ENCODE peak calls at places on chromosome 18, in eight cellular contexts. U is MM.1S, M is tibial artery, Y is HFF-Myc, G is GM13977, A is astrocyte of the spinal cord, W is epithelial cell of esophagus, O is endodermal cell. K is an unnamed sample.

GRCh38 chr18:68267583-68267982 is 447.3 kb downstream of the TMX3 start:
- DNase-seq in O (no peak), Y (peak), G (no peak), U (no peak), W (peak), M (no peak), A (peak), K (no peak)

GRCh38 chr18:49819768-49820662 is 6.7 kb upstream of the ACAA2 start:
- DNase-seq in U (peak), A (no peak), G (no peak), M (no peak), Y (no peak), O (no peak), W (no peak), K (no peak)

GRCh38 chr18:79507546-79508480 is 112.1 kb downstream of the NFATC1 start:
- DNase-seq in U (no peak), W (no peak), A (peak), G (no peak), M (peak), Y (no peak), O (no peak), K (no peak)

GRCh38 chr18:68679531-68679930 is 35.4 kb downstream of the TMX3 start:
- DNase-seq in M (no peak), G (no peak), O (no peak), U (no peak), A (no peak), W (peak), Y (no peak), K (no peak)

GRCh38 chr18:457120-457519 is 43.4 kb downstream of the COLEC12 start:
- DNase-seq in W (no peak), U (peak), O (peak), A (peak), Y (no peak), G (no peak), M (peak), K (no peak)

GRCh38 chr18:67117804-67118203 is 398.7 kb downstream of the DSEL start:
- DNase-seq in O (no peak), G (no peak), Y (no peak), W (no peak), M (no peak), A (peak), U (no peak), K (no peak)

GRCh38 chr18:26480897-26481795 is 67.2 kb downstream of the KCTD1 start:
- DNase-seq in O (no peak), Y (peak), A (peak), W (peak), G (no peak), U (no peak), M (no peak), K (no peak)

GRCh38 chr18:7272268-7273049 is 41.6 kb downstream of the LRRC30 start:
- DNase-seq in A (peak), Y (peak), G (no peak), U (peak), W (peak), M (peak), O (peak), K (no peak)

GRCh38 chr18:23799540-23799939 is 110.3 kb downstream of the LAMA3 start:
- DNase-seq in M (no peak), O (no peak), A (no peak), Y (no peak), G (no peak), U (no peak), W (no peak), K (no peak)

GRCh38 chr18:46152808-46153617 is 48.8 kb downstream of the HAUS1 start:
- DNase-seq in O (peak), A (no peak), G (no peak), U (no peak), Y (no peak), W (peak), M (no peak), K (no peak)

GRCh38 chr18:53911200-53911599 is 313.3 kb downstream of the MBD2 start:
- DNase-seq in U (no peak), M (no peak), Y (no peak), W (no peak), A (no peak), O (no peak), G (no peak), K (no peak)

GRCh38 chr18:55419132-55419938 is 168.7 kb downstream of the TCF4 start:
- DNase-seq in U (no peak), Y (no peak), A (no peak), W (peak), G (no peak), M (no peak), O (no peak), K (no peak)

DNA sequence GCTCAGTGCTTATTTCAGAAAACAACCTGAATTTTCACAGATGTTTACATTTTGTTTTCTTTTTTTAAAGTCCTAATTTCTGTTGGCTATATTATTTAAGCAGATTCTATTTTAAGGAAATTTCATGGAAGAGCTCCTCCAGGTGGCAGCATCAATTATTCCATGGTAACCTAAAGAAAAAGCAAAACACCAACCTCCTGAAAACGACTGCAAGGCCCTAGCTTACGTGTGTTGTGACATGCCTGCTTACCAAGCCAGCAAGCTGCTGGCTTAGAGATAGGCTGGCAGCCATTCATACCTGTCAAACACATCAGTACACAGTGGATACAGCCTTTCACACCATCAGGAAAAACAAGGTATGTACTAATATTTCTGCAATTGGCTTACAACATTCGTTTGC is 64.9 kb downstream of the LPIN2 start:
- DNase-seq in Y (no peak), U (no peak), A (peak), O (peak), G (no peak), W (peak), M (no peak), K (no peak)
- TF ChIP-seq CTCF in Y (peak), U (no peak), A (peak), O (peak), G (no peak), W (peak), M (no peak), K (no peak)

DNA sequence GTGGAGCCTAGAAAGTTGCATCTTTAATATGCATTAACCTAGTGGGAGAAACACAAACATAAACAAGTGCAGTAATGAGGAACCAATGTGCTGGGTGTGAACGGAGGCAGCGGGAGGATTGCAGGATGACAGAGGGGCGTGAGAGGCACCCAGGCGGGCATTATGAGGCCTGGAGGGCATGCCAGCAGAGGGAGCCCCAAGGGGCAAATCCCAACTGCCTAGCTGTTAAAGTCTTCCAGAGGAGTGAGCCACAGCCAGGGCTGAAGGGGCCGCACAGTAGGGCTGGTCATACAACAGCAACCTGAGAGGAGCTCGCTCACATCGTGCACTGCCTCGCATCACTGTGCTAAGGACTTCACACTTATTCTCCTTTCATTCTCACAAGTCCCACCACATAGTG is 13.3 kb upstream of the PRELID3A start:
- DNase-seq in A (no peak), G (no peak), Y (no peak), M (no peak), U (no peak), O (peak), W (peak), K (no peak)
- TF ChIP-seq CTCF in A (peak), G (peak), Y (peak), M (no peak), U (peak), O (peak), W (peak), K (peak)

GRCh38 chr18:51193621-51194287 is 3.7 kb downstream of the MEX3C start:
- DNase-seq in U (no peak), M (no peak), O (no peak), G (no peak), A (peak), Y (no peak), W (peak), K (no peak)

GRCh38 chr18:51195602-51196115 is 1.8 kb downstream of the MEX3C start:
- DNase-seq in U (peak), A (peak), W (peak), M (no peak), O (peak), G (no peak), Y (no peak), K (no peak)

GRCh38 chr18:51196116-51196810 is 1.2 kb downstream of the MEX3C start:
- DNase-seq in O (peak), U (peak), A (no peak), W (peak), G (no peak), Y (no peak), M (peak), K (peak)

GRCh38 chr18:51194604-51195003 is 2.9 kb downstream of the MEX3C start:
- DNase-seq in W (no peak), Y (no peak), O (no peak), M (no peak), G (no peak), A (no peak), U (peak), K (no peak)

GRCh38 chr18:51195086-51195601 is 2.3 kb downstream of the MEX3C start:
- DNase-seq in M (no peak), Y (no peak), G (no peak), W (no peak), O (no peak), U (no peak), A (no peak), K (no peak)
- TF ChIP-seq CTCF in M (no peak), Y (no peak), G (no peak), W (peak), O (no peak), U (no peak), A (no peak), K (no peak)

GRCh38 chr18:59055345-59056032 is 84.2 kb upstream of the SEC11C start:
- DNase-seq in U (no peak), O (peak), G (no peak), Y (no peak), W (peak), A (no peak), M (no peak), K (no peak)
- TF ChIP-seq CTCF in U (no peak), O (peak), G (no peak), Y (peak), W (peak), A (peak), M (no peak), K (no peak)

DNA sequence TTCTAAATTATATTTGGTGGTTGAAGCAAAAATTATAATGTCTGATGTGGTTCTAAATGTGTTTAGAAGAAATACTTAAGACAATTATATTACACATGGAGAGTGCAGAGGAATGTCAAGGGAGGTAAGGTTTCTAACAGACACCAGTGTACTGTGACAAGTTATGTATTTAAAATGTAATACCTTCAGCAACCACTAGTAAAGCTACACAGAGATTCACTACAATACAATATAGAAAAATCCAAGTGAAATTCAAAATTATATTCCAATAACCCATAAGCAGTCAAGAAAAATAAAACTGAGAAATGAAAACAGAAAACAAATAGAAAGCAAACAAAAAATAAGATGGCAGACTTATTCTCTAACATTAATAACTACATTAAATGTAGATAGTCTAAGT is 249.5 kb upstream of the KLHL14 start:
- DNase-seq in G (no peak), U (no peak), M (no peak), Y (no peak), A (no peak), W (no peak), O (no peak), K (no peak)
- TF ChIP-seq CTCF in G (no peak), U (no peak), M (no peak), Y (no peak), A (no peak), W (no peak), O (peak), K (no peak)

GRCh38 chr18:33898427-33898826 is 320.4 kb downstream of the ASXL3 start:
- DNase-seq in O (no peak), U (no peak), W (no peak), A (no peak), Y (no peak), G (no peak), M (no peak), K (no peak)
- TF ChIP-seq CTCF in O (no peak), U (no peak), W (no peak), A (no peak), Y (no peak), G (no peak), M (no peak), K (no peak)

GRCh38 chr18:36335476-36336279 is 38.2 kb downstream of the FHOD3 start:
- DNase-seq in A (no peak), Y (peak), W (no peak), M (no peak), G (no peak), O (no peak), U (no peak), K (no peak)
- TF ChIP-seq CTCF in A (no peak), Y (no peak), W (no peak), M (no peak), G (no peak), O (peak), U (no peak), K (no peak)

GRCh38 chr18:47777626-47778025 is 152.8 kb downstream of the SMAD2 start:
- DNase-seq in M (no peak), A (no peak), W (no peak), U (no peak), G (no peak), Y (no peak), O (no peak), K (no peak)

GRCh38 chr18:47773931-47774330 is 156.5 kb downstream of the SMAD2 start:
- DNase-seq in U (no peak), W (no peak), Y (no peak), G (no peak), O (no peak), M (no peak), A (no peak), K (no peak)

GRCh38 chr18:47772374-47773248 is 157.8 kb downstream of the SMAD2 start:
- DNase-seq in O (peak), G (peak), W (peak), M (no peak), U (peak), Y (no peak), A (peak), K (peak)

GRCh38 chr18:47779381-47779780 is 151.1 kb downstream of the SMAD2 start:
- DNase-seq in M (no peak), U (no peak), A (no peak), W (peak), O (no peak), Y (no peak), G (no peak), K (no peak)

DNA sequence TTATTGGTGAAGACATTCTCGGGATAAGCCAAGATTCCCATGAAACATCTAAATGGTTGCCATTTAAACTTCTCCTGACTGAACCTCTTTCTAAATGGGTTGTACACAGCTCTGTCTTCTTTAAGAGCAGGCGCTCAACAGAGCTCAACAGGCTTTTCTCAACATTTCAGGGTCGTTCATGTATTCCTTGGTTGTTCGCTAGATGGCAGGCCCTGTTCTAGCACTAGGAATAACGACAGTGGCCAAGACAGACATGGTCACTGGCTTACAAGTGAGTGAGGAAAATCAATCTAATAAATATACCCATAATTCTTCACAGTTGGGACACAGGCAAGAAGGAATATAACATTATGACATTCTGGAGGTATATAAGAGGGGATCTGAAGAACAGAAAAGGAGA is 154.5 kb downstream of the SMAD2 start:
- DNase-seq in A (no peak), W (no peak), Y (no peak), G (no peak), M (no peak), O (no peak), U (no peak), K (no peak)
- TF ChIP-seq CTCF in A (peak), W (no peak), Y (no peak), G (no peak), M (no peak), O (peak), U (no peak), K (no peak)

GRCh38 chr18:58047556-58047882 is 3.5 kb downstream of the NEDD4L start:
- DNase-seq in U (no peak), A (no peak), W (no peak), Y (no peak), G (no peak), M (no peak), O (no peak), K (no peak)

GRCh38 chr18:58045265-58046086 is 1.4 kb downstream of the NEDD4L start:
- DNase-seq in A (peak), M (no peak), Y (no peak), W (peak), O (peak), U (peak), G (peak), K (peak)

GRCh38 chr18:58046087-58046793 is 2.2 kb downstream of the NEDD4L start:
- DNase-seq in G (no peak), Y (no peak), U (no peak), O (peak), W (peak), A (no peak), M (no peak), K (no peak)

GRCh38 chr18:58048243-58048642 is 4.2 kb downstream of the NEDD4L start:
- DNase-seq in A (no peak), O (no peak), U (no peak), G (no peak), Y (no peak), W (no peak), M (no peak), K (no peak)

GRCh38 chr18:58046794-58047555 is 2.9 kb downstream of the NEDD4L start:
- DNase-seq in W (no peak), G (no peak), A (no peak), M (no peak), O (no peak), Y (no peak), U (no peak), K (no peak)
- TF ChIP-seq CTCF in W (no peak), G (no peak), A (no peak), M (no peak), O (peak), Y (no peak), U (no peak), K (no peak)

GRCh38 chr18:59740131-59740530 is 42.9 kb upstream of the CCBE1 start:
- DNase-seq in O (no peak), G (no peak), W (no peak), U (no peak), Y (no peak), M (no peak), A (no peak), K (no peak)

GRCh38 chr18:59735269-59735860 is 38.1 kb upstream of the CCBE1 start:
- DNase-seq in W (no peak), O (no peak), A (no peak), G (no peak), Y (no peak), M (no peak), U (no peak), K (no peak)

GRCh38 chr18:59736061-59736460 is 38.8 kb upstream of the CCBE1 start:
- DNase-seq in M (no peak), W (peak), U (no peak), G (no peak), O (no peak), Y (no peak), A (no peak), K (no peak)

GRCh38 chr18:59733411-59733810 is 36.2 kb upstream of the CCBE1 start:
- DNase-seq in Y (no peak), G (no peak), O (no peak), M (no peak), W (no peak), U (no peak), A (no peak), K (no peak)

DNA sequence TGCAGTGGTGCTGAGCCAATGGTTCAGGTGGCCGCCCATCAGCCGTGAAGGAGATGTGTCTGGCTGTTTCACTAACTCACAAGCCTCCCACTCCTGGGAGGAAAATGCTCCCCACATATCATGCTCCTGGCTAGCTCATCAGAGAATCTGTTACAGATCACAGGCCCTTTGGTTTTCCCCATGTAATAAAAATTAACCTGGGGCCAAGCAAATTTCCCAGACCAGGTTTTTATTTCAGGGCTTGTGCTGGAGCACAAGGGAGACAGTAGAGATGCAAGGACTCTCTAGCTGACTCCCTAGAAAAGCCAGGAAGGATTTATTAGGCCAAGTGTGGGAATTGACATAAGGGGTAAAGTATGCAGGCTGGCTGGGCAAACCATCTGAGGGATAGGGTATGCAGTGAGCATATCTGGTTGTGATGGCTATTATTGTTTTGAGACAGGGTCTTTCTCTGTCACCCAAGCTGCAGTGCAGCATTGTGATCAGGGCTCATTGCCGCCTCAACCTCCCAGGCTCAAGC is 40.6 kb upstream of the CCBE1 start:
- DNase-seq in Y (no peak), W (no peak), U (no peak), O (no peak), A (no peak), G (no peak), M (no peak), K (no peak)
- TF ChIP-seq CTCF in Y (no peak), W (no peak), U (no peak), O (no peak), A (no peak), G (no peak), M (no peak), K (no peak)